ENCODE peak calls at places on chromosome 18, in nine cellular contexts. A is osteocyte; E is mammary epithelial cell; G is GF-D8; R is tibial artery; W is naive thymus-derived CD8-positive, alpha-beta T cell; I is colonic mucosa; D is WERI-Rb-1; C is stimulated activated CD8-positive, alpha-beta memory T cell treated with anti-CD3 and anti-CD28 coated beads, Interleukin-2, amount 100 ng/mL, for 48 hours. U is an unnamed sample.

GRCh38 chr18:2515908-2516625 is 55.2 kb downstream of the METTL4 start:
- DNase-seq in A (no peak), D (no peak), I (no peak), G (no peak), C (no peak), W (no peak), R (no peak), E (peak), U (no peak)

GRCh38 chr18:9638886-9639285 is 24.5 kb upstream of the PPP4R1 start:
- DNase-seq in E (peak), I (no peak), C (no peak), R (no peak), D (no peak), G (no peak), A (no peak), W (no peak), U (no peak)

GRCh38 chr18:56286775-56287174 is 351.6 kb downstream of the TXNL1 start:
- DNase-seq in W (no peak), I (no peak), G (no peak), A (no peak), R (no peak), C (no peak), D (no peak), E (peak), U (no peak)

GRCh38 chr18:49621851-49622351 is 60.0 kb downstream of the LIPG start:
- DNase-seq in G (no peak), A (peak), I (no peak), R (no peak), C (no peak), E (no peak), W (no peak), D (no peak), U (no peak)

GRCh38 chr18:35502062-35502461 is 4.3 kb upstream of the INO80C start:
- DNase-seq in G (no peak), W (no peak), E (peak), D (no peak), I (no peak), C (no peak), A (no peak), R (no peak), U (peak)

GRCh38 chr18:905307-905947 is 756 bp downstream of the ADCYAP1 start:
- DNase-seq in D (peak), W (no peak), G (no peak), E (no peak), R (no peak), A (no peak), I (no peak), C (no peak), U (no peak)

GRCh38 chr18:37334494-37335125 is 231.0 kb downstream of the CELF4 start:
- DNase-seq in C (no peak), I (no peak), A (no peak), G (no peak), D (no peak), W (no peak), R (no peak), E (no peak), U (no peak)

GRCh38 chr18:76446321-76446720 is 48.7 kb downstream of the ZNF516 start:
- DNase-seq in I (no peak), W (no peak), A (peak), G (no peak), D (no peak), E (no peak), R (no peak), C (no peak), U (peak)

GRCh38 chr18:48928787-48929186 is 22.0 kb downstream of the SMAD7 start:
- DNase-seq in R (peak), A (no peak), W (peak), E (peak), D (no peak), G (peak), C (peak), I (peak), U (no peak)

GRCh38 chr18:46268662-46269061 is 164.5 kb downstream of the HAUS1 start:
- DNase-seq in D (no peak), W (no peak), G (no peak), E (no peak), C (no peak), R (no peak), A (no peak), I (peak), U (no peak)

GRCh38 chr18:44742741-44743311 is 62.1 kb downstream of the SETBP1 start:
- DNase-seq in E (no peak), A (no peak), G (no peak), W (no peak), D (peak), R (peak), C (no peak), I (peak), U (no peak)

GRCh38 chr18:51275712-51276473 is 78.4 kb upstream of the MEX3C start:
- DNase-seq in E (no peak), C (no peak), I (no peak), G (no peak), A (peak), R (no peak), W (no peak), D (no peak), U (no peak)

U was measured in coronary artery.